ENCODE peak calls at places on chromosomes 16 and 17, in four cellular contexts. B, Q, R and D are unnamed samples.
A peak's percentile ranks its signal among the peaks of the same experiment; 100 is the strongest.

GRCh38 chr16:4360538-4361021 is 9.5 kb upstream of the PAM16 start:
- DNase-seq in B (no peak), Q (peak; percentile 58), R (peak; percentile 71), D (no peak)

GRCh38 chr17:1905190-1905919 is 75.5 kb downstream of the RPA1 start:
- DNase-seq in B (no peak), Q (no peak), R (no peak), D (no peak)

GRCh38 chr17:21358682-21359482 is 17.3 kb upstream of the KCNJ12 start:
- DNase-seq in B (no peak), Q (no peak), R (no peak), D (no peak)

GRCh38 chr17:82679586-82680465 is 18.7 kb downstream of the RAB40B start:
- DNase-seq in B (no peak), Q (peak; percentile 50), R (no peak), D (no peak)

GRCh38 chr16:649646-650045 is 481 bp downstream of the WDR90 start:
- DNase-seq in B (no peak), Q (no peak), R (no peak), D (no peak)

GRCh38 chr16:51407921-51408320 is 256.9 kb upstream of the SALL1 start:
- DNase-seq in B (no peak), Q (no peak), R (no peak), D (no peak)

GRCh38 chr17:60148300-60148838 is 1.4 kb upstream of the CA4 start:
- DNase-seq in B (no peak), Q (no peak), R (no peak), D (no peak)

GRCh38 chr17:29143894-29144293 is 36.3 kb downstream of the MYO18A start:
- DNase-seq in B (no peak), Q (no peak), R (peak; percentile 44), D (no peak)

GRCh38 chr17:73003487-73003886 is 89.0 kb downstream of the SLC39A11 start:
- DNase-seq in B (no peak), Q (no peak), R (no peak), D (no peak)

GRCh38 chr16:53642094-53642493 is 61.6 kb downstream of the RPGRIP1L start:
- DNase-seq in B (no peak), Q (no peak), R (no peak), D (no peak)

GRCh38 chr16:4402439-4403132 is 13.8 kb downstream of the CORO7 start:
- DNase-seq in B (peak; percentile 74), Q (peak; percentile 96), R (peak; percentile 90), D (peak; percentile 59)

GRCh38 chr17:2028737-2029136 is 1.2 kb upstream of the DPH1 start:
- DNase-seq in B (no peak), Q (no peak), R (no peak), D (no peak)

GRCh38 chr17:18015603-18016002 is 23.4 kb downstream of the ATPAF2 start:
- DNase-seq in B (no peak), Q (no peak), R (no peak), D (no peak)

GRCh38 chr16:58419241-58420012 is 27.2 kb downstream of the GINS3 start:
- DNase-seq in B (no peak), Q (no peak), R (no peak), D (no peak)

GRCh38 chr17:32152130-32152529 is 9.8 kb downstream of the RHOT1 start:
- DNase-seq in B (no peak), Q (no peak), R (no peak), D (no peak)

GRCh38 chr16:27685802-27686201 is 135.9 kb downstream of the KATNIP start:
- DNase-seq in B (no peak), Q (no peak), R (no peak), D (peak; percentile 13)

GRCh38 chr16:84045001-84045817 is 2.6 kb upstream of the SLC38A8 start:
- DNase-seq in B (no peak), Q (peak; percentile 77), R (no peak), D (no peak)

GRCh38 chr17:80348551-80349436 is 66.2 kb upstream of the ENDOV start:
- DNase-seq in B (no peak), Q (no peak), R (no peak), D (no peak)

GRCh38 chr16:54331241-54332002 is 44.8 kb upstream of the IRX3 start:
- DNase-seq in B (no peak), Q (no peak), R (no peak), D (no peak)

GRCh38 chr17:38921756-38922411 is 3.5 kb upstream of the LASP1NB start:
- DNase-seq in B (peak; percentile 11), Q (no peak), R (no peak), D (no peak)

DNA sequence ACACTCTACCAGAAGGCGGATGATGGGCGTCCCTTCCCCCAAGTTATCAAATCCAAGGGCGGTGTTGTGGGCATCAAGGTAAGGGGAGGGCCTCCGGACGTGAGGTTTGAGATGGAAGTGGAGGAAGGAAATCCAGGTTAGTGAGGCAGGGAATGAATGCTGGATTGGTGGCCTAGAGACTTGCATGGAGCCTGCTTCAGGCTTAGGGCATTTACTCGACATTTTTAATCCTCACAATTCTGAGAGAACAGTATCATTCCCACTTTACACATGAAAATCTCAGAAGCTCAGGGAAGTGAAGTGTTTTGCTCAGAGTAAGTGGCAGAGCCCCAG is 2.0 kb downstream of the ALDOA start:
- DNase-seq in B (no peak), Q (no peak), R (no peak), D (no peak)
- TF ChIP-seq POLR2A in B (no peak), Q (no peak), R (no peak), D (no peak)

GRCh38 chr17:76357597-76358158 is 4.0 kb upstream of the PRPSAP1 start:
- DNase-seq in B (no peak), Q (no peak), R (no peak), D (no peak)
- TF ChIP-seq POLR2AphosphoS5 in B (no peak), Q (no peak), R (no peak), D (no peak)

DNA sequence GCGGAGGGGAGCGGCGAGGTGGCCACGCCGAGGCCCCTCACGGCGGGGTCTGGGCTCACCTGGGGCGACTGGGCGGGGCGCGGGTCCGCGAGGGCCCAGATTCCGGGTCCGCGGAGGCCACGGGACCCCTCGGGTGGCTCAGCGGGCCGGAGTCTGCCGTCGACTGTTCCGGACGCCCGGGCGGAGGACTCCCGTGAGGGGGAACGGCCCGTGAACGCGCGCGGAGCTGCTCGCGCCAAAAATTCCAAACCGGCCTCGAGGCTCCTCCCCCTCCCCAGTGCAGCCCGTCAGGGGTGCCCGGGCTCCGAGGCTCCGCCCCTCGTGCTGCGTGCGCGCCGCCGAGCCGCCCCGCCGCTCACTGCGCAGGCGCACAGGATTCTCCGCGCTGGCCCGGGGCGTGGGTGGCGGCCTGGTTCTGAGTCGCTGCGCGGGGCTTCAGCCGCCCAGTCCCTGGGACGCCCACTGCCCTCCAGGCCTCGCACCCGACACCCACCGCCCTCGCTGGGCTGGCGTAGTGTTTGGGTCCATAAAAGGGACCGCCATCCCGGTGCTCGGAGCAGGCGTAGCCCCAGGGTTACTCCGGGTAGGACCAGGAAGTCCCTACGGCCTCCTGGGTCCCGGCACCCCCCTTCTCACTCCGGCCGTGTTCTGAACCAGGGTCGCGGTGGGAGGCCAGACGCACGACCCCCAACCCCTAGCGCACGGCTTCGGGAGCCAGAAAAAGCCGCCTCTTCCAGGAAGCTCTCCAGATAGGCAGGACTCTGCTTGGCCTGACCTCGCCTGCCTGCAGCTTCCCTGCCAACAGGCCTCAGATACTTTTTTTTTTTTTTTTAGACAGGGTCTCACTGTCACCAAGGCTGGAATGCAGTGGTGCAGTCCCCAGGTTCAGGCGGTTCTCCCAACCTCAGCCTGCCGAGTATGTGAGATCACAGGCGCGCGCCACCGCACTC is at the start of gene PKMYT1:
- DNase-seq in B (peak; percentile 83), Q (peak; percentile 99), R (peak; percentile 99), D (peak; percentile 90)
- TF ChIP-seq POLR2A in B (peak; percentile 82), Q (peak; percentile 82), R (peak; percentile 93), D (peak; percentile 97)

GRCh38 chr17:37489197-37490001 is at the start of gene DUSP14:
- DNase-seq in B (peak; percentile 65), Q (peak; percentile 97), R (peak; percentile 97), D (peak; percentile 80)

GRCh38 chr17:37490022-37490587 is 414 bp downstream of the DUSP14 start:
- DNase-seq in B (peak; percentile 70), Q (peak; percentile 94), R (no peak), D (peak; percentile 69)

GRCh38 chr17:37488009-37488604 is 1.6 kb upstream of the DUSP14 start:
- DNase-seq in B (no peak), Q (no peak), R (peak; percentile 46), D (peak; percentile 93)

GRCh38 chr17:37490638-37491614 is 1.2 kb downstream of the DUSP14 start:
- DNase-seq in B (peak; percentile 75), Q (no peak), R (peak; percentile 81), D (peak; percentile 85)

DNA sequence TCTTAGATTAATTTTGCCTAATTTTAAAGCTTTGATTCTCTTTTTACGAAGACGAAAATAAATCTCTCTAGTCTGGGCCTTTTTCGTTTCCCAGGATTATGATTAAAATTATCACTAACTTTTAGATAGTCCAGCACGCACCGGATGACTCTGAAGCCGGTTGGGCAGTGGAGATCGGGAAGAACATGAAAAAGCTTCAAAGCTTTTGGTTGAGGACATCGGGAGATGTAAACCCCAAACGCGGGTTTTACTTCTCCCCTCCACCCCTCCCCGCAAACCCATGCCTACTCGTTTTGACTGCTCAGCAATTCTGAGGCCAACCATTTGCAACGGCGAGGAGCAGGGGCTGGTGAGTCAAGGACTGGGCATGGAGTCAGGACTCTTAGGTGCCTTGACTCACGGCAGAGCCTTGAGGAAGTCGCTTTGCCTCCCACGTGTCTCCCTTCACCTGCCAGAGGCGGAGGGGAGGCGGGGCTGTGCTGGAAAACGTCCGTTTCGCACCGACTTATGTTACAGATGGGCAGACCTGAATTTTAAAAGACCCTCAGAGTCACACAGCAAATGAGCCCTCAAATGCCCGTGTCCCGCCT is 989 bp upstream of the DUSP14 start:
- DNase-seq in B (peak; percentile 91), Q (no peak), R (peak; percentile 49), D (peak; percentile 86)
- TF ChIP-seq POLR2AphosphoS5 in B (peak; percentile 73), Q (no peak), R (no peak), D (peak; percentile 40)